ENCODE peak calls at places on chromosome 1, in six cellular contexts. V, S, G, A, U and Q are unnamed samples.

GRCh38 chr1:201599548-201599947 is 60.6 kb downstream of the NAV1 start:
- DNase-seq in G (no peak), U (no peak), V (no peak), A (no peak), S (peak; percentile 60), Q (peak; percentile 37)

GRCh38 chr1:180842052-180842451 is 70.6 kb upstream of the KIAA1614 start:
- DNase-seq in V (no peak), U (no peak), A (no peak), S (no peak), G (no peak), Q (no peak)

GRCh38 chr1:54474500-54475235 is 68.5 kb upstream of the SSBP3 start:
- DNase-seq in V (no peak), U (no peak), S (no peak), A (no peak), G (no peak), Q (no peak)

GRCh38 chr1:14915356-14916054 is 238.0 kb upstream of the TMEM51 start:
- DNase-seq in S (no peak), A (peak; percentile 59), G (no peak), V (no peak), U (no peak), Q (no peak)

GRCh38 chr1:243482237-243483022 is 226.6 kb downstream of the SDCCAG8 start:
- DNase-seq in V (peak; percentile 10), G (no peak), S (peak; percentile 67), U (no peak), A (no peak), Q (no peak)

GRCh38 chr1:204317170-204317569 is 42.6 kb downstream of the PLEKHA6 start:
- DNase-seq in S (no peak), A (no peak), U (no peak), V (no peak), G (no peak), Q (no peak)

GRCh38 chr1:229596961-229597699 is 28.8 kb downstream of the TAF5L start:
- DNase-seq in U (no peak), G (no peak), S (peak; percentile 86), A (no peak), V (no peak), Q (no peak)

GRCh38 chr1:93446837-93447451 is 974 bp upstream of the FNBP1L start:
- DNase-seq in A (no peak), S (peak; percentile 71), U (no peak), G (no peak), V (peak; percentile 20), Q (no peak)

GRCh38 chr1:43592974-43593683 is 56.8 kb upstream of the KDM4A start:
- DNase-seq in V (no peak), G (no peak), U (no peak), A (no peak), S (no peak), Q (no peak)

GRCh38 chr1:30599721-30600120 is 123.7 kb downstream of the MATN1 start:
- DNase-seq in U (no peak), A (no peak), V (no peak), G (no peak), S (peak; percentile 73), Q (no peak)

GRCh38 chr1:16294219-16295212 is 57.5 kb upstream of the CPLANE2 start:
- DNase-seq in S (no peak), V (no peak), A (no peak), G (no peak), U (no peak), Q (no peak)

GRCh38 chr1:108080448-108080847 is 115.5 kb upstream of the VAV3 start:
- DNase-seq in G (no peak), A (no peak), S (no peak), U (no peak), V (no peak), Q (no peak)

GRCh38 chr1:173889885-173890284 is 21.7 kb downstream of the ZBTB37 start:
- DNase-seq in V (no peak), G (no peak), S (no peak), A (no peak), U (no peak), Q (no peak)

GRCh38 chr1:156652131-156652991 is 10.4 kb downstream of the BCAN start:
- DNase-seq in V (no peak), G (no peak), U (no peak), A (no peak), S (no peak), Q (no peak)

GRCh38 chr1:173997796-173998195 is 24.4 kb downstream of the RC3H1 start:
- DNase-seq in V (no peak), G (no peak), S (no peak), A (no peak), U (no peak), Q (no peak)

GRCh38 chr1:201945157-201945556 is 1.2 kb downstream of the LMOD1 start:
- DNase-seq in S (no peak), A (no peak), U (no peak), V (no peak), G (no peak), Q (no peak)

GRCh38 chr1:161198206-161198876 is 513 bp downstream of the ADAMTS4 start:
- DNase-seq in S (peak; percentile 77), A (no peak), G (no peak), V (no peak), U (peak; percentile 54), Q (no peak)

GRCh38 chr1:153793261-153793972 is 18.2 kb downstream of the SLC27A3 start:
- DNase-seq in G (no peak), V (no peak), A (no peak), S (peak; percentile 61), U (no peak), Q (peak; percentile 71)

GRCh38 chr1:156115514-156116374 is 1.2 kb downstream of the LMNA start:
- DNase-seq in U (peak; percentile 82), S (peak; percentile 87), G (no peak), V (no peak), A (no peak), Q (peak; percentile 90)

GRCh38 chr1:20724364-20725188 is 6.8 kb upstream of the KIF17 start:
- DNase-seq in G (no peak), V (no peak), S (peak; percentile 38), A (no peak), U (no peak), Q (no peak)

GRCh38 chr1:113912594-113913311 is 7.6 kb downstream of the DCLRE1B start:
- DNase-seq in V (no peak), G (no peak), A (no peak), U (peak; percentile 17), S (no peak), Q (no peak)

GRCh38 chr1:11281518-11282331 is 8.7 kb downstream of the UBIAD1 start:
- DNase-seq in V (no peak), S (peak; percentile 85), A (no peak), G (no peak), U (no peak), Q (no peak)

GRCh38 chr1:186102107-186102506 is 272.9 kb downstream of the TPR start:
- DNase-seq in U (no peak), S (no peak), G (no peak), V (no peak), A (no peak), Q (no peak)

GRCh38 chr1:29289493-29289892 is 53.2 kb downstream of the PTPRU start:
- DNase-seq in U (no peak), A (no peak), V (no peak), S (peak; percentile 38), G (no peak), Q (peak; percentile 75)

GRCh38 chr1:203627819-203628184 is 1.2 kb downstream of the ATP2B4 start:
- DNase-seq in G (no peak), A (no peak), U (no peak), S (peak; percentile 79), V (no peak), Q (no peak)

GRCh38 chr1:94067196-94067595 is 53.8 kb downstream of the ABCA4 start:
- DNase-seq in V (no peak), G (no peak), U (no peak), A (no peak), S (no peak), Q (no peak)

GRCh38 chr1:216705686-216706085 is 17.5 kb downstream of the ESRRG start:
- DNase-seq in G (no peak), A (no peak), V (peak; percentile 7), U (no peak), S (no peak), Q (no peak)

GRCh38 chr1:205179842-205180241 is 31.7 kb downstream of the DSTYK start:
- DNase-seq in V (no peak), S (no peak), G (no peak), A (no peak), U (no peak), Q (no peak)

GRCh38 chr1:85504417-85504816 is 39.5 kb upstream of the DDAH1 start:
- DNase-seq in U (no peak), V (no peak), G (no peak), A (no peak), S (no peak), Q (no peak)

GRCh38 chr1:229059671-229060079 is 211.2 kb upstream of the RAB4A start:
- DNase-seq in S (no peak), G (no peak), U (peak; percentile 56), V (no peak), A (no peak), Q (no peak)